ENCODE peak calls at places on chromosomes 11 and 22, in nine cellular contexts. E, R, C, W, V, D, S, M and A are unnamed samples. For H3K4me1, the result is how much of the 10 kb centered on the place peaks cover.

GRCh38 chr11:96426356-96427103 is 36.7 kb downstream of the JRKL start:
- DNase-seq in D (no peak), E (no peak), M (no peak), R (no peak), C (peak), S (no peak), V (no peak), W (no peak), A (peak)

GRCh38 chr11:133040289-133040893 is 491.9 kb downstream of the OPCML start:
- DNase-seq in R (no peak), W (no peak), M (no peak), V (peak), S (no peak), D (no peak), E (no peak), C (no peak), A (no peak)

GRCh38 chr11:121500717-121501116 is 48.0 kb upstream of the SORL1-AS1 start:
- DNase-seq in M (no peak), V (no peak), S (no peak), W (no peak), E (no peak), R (no peak), D (no peak), C (no peak), A (no peak)

GRCh38 chr11:126884192-126884973 is 116.2 kb downstream of the KIRREL3 start:
- DNase-seq in S (no peak), M (no peak), W (no peak), C (no peak), D (no peak), V (no peak), R (no peak), E (no peak), A (no peak)

GRCh38 chr11:92670293-92670890 is 299.1 kb upstream of the MTNR1B start:
- DNase-seq in S (no peak), W (no peak), D (no peak), M (no peak), C (peak), V (no peak), R (no peak), E (no peak), A (no peak)

GRCh38 chr11:68146704-68147474 is 25.7 kb upstream of the CHKA start:
- DNase-seq in W (no peak), R (peak), S (peak), C (no peak), D (peak), V (peak), E (peak), M (no peak), A (peak)

GRCh38 chr22:42644422-42645340 is 4.3 kb upstream of the ATP5MGL start:
- DNase-seq in R (peak), E (peak), V (peak), S (peak), C (no peak), D (peak), W (peak), M (no peak), A (peak)

GRCh38 chr22:40210814-40211213 is 33.1 kb downstream of the TNRC6B start:
- DNase-seq in E (no peak), D (no peak), S (no peak), M (no peak), V (no peak), R (no peak), W (no peak), C (no peak), A (no peak)

GRCh38 chr11:128720522-128720985 is 26.7 kb downstream of the FLI1 start:
- DNase-seq in W (no peak), E (peak), D (no peak), C (peak), M (no peak), R (no peak), V (no peak), S (peak), A (peak)

GRCh38 chr11:123221074-123221473 is 26.0 kb upstream of the CLMP start:
- DNase-seq in V (no peak), D (no peak), W (no peak), C (no peak), E (peak), M (no peak), R (no peak), S (no peak), A (peak)

GRCh38 chr11:62151737-62152102 is 27.9 kb downstream of the INCENP start:
- DNase-seq in D (peak), V (no peak), M (no peak), R (peak), E (no peak), W (no peak), S (peak), C (no peak), A (no peak)

GRCh38 chr11:96050435-96051182 is 126.7 kb upstream of the MTMR2 start:
- DNase-seq in R (no peak), E (no peak), C (no peak), S (no peak), V (no peak), D (no peak), W (no peak), M (no peak), A (peak)

GRCh38 chr22:49815641-49816071 is 12.0 kb downstream of the BRD1 start:
- DNase-seq in V (no peak), D (no peak), R (no peak), E (no peak), C (no peak), S (peak), W (no peak), M (no peak), A (no peak)

GRCh38 chr22:32781695-32782094 is 19.8 kb upstream of the TIMP3 start:
- DNase-seq in V (no peak), S (no peak), W (no peak), R (no peak), C (no peak), E (no peak), M (no peak), D (no peak), A (no peak)

GRCh38 chr11:113449743-113450142 is 25.5 kb downstream of the DRD2 start:
- DNase-seq in S (no peak), C (no peak), W (no peak), R (peak), V (no peak), D (no peak), E (no peak), M (no peak), A (no peak)

GRCh38 chr11:121741954-121742361 is 289.2 kb upstream of the SORL1-AS1 start:
- DNase-seq in D (no peak), M (no peak), R (peak), S (no peak), V (no peak), C (no peak), E (peak), W (peak), A (peak)

GRCh38 chr22:27195104-27195503 is 537.7 kb downstream of the MIAT start:
- DNase-seq in V (no peak), E (peak), R (peak), W (peak), D (no peak), C (no peak), M (no peak), S (no peak), A (no peak)

GRCh38 chr11:86395061-86395551 is 20.4 kb downstream of the CCDC81 start:
- DNase-seq in S (no peak), M (no peak), W (no peak), R (peak), D (no peak), V (no peak), C (peak), E (no peak), A (peak)

GRCh38 chr11:70569996-70570692 is 171.8 kb downstream of the CTTN start:
- DNase-seq in E (no peak), V (no peak), D (peak), S (no peak), W (no peak), R (no peak), C (no peak), M (no peak), A (no peak)

GRCh38 chr11:19220903-19221682 is 19.3 kb upstream of the CSRP3 start:
- DNase-seq in M (no peak), R (no peak), C (no peak), E (no peak), W (no peak), S (peak), D (no peak), V (peak), A (no peak)

GRCh38 chr11:77557553-77557952 is 32.2 kb upstream of the AQP11 start:
- DNase-seq in E (no peak), R (no peak), S (no peak), M (no peak), W (no peak), D (no peak), V (no peak), C (peak), A (peak)

GRCh38 chr22:25557218-25557617 is 7.3 kb upstream of the GRK3 start:
- DNase-seq in R (no peak), E (no peak), V (no peak), M (no peak), D (no peak), W (no peak), S (no peak), C (no peak), A (no peak)

GRCh38 chr22:48404801-48405447 is 1422.7 kb downstream of the BRD1 start:
- DNase-seq in S (no peak), V (no peak), D (no peak), M (no peak), E (no peak), W (no peak), C (no peak), R (no peak), A (no peak)

GRCh38 chr22:37752189-37753061 is 55.3 kb upstream of the GCAT start:
- DNase-seq in E (peak), V (peak), M (peak), D (peak), R (peak), W (peak), S (peak), C (no peak), A (no peak)

GRCh38 chr11:43904737-43905515 is 24.3 kb downstream of the ALKBH3 start:
- DNase-seq in C (no peak), S (no peak), V (no peak), E (no peak), W (no peak), M (no peak), D (no peak), R (no peak), A (no peak)

GRCh38 chr11:10303558-10304363 is 1.1 kb upstream of the ADM start:
- DNase-seq in E (peak), D (no peak), W (peak), R (no peak), C (peak), V (peak), S (peak), M (no peak), A (peak)

GRCh38 chr22:43310311-43310710 is 32.9 kb downstream of the SCUBE1 start:
- DNase-seq in D (no peak), R (no peak), S (no peak), C (no peak), V (no peak), M (no peak), W (no peak), E (no peak), A (no peak)

GRCh38 chr11:92675810-92676209 is 293.6 kb upstream of the MTNR1B start:
- DNase-seq in V (no peak), S (no peak), E (no peak), C (no peak), M (no peak), W (no peak), R (no peak), D (no peak), A (no peak)

GRCh38 chr11:1852885-1853284 is at the start of gene LSP1:
- DNase-seq in E (peak), R (no peak), S (peak), D (peak), V (peak), C (no peak), M (peak), W (no peak), A (no peak)

GRCh38 chr22:27258773-27259172 is 542.8 kb downstream of the MN1 start:
- DNase-seq in E (no peak), S (no peak), V (no peak), D (no peak), C (no peak), M (no peak), R (peak), W (no peak), A (no peak)

GRCh38 chr11:91164452-91164822 is 941.6 kb upstream of the CHORDC1 start:
- DNase-seq in R (no peak), D (no peak), C (no peak), W (no peak), S (no peak), M (no peak), V (no peak), E (no peak), A (no peak)

GRCh38 chr22:38989461-38989860 is 7.3 kb downstream of the APOBEC3B start:
- DNase-seq in M (no peak), C (no peak), E (no peak), W (no peak), D (no peak), R (no peak), S (no peak), V (no peak), A (no peak)

GRCh38 chr11:32893947-32894827 is 1.6 kb downstream of the QSER1 start:
- DNase-seq in W (no peak), D (no peak), R (peak), E (peak), S (no peak), C (peak), V (no peak), M (no peak), A (peak)

GRCh38 chr22:36865346-36865745 is 4.5 kb downstream of the NCF4 start:
- DNase-seq in R (no peak), W (no peak), E (no peak), S (no peak), D (peak), C (peak), V (no peak), M (no peak), A (peak)

GRCh38 chr11:120660024-120660565 is 148.5 kb downstream of the GRIK4 start:
- DNase-seq in R (peak), E (peak), M (no peak), W (no peak), V (no peak), D (no peak), S (peak), C (peak), A (peak)

GRCh38 chr22:49023161-49023878 is 804.4 kb downstream of the BRD1 start:
- DNase-seq in R (no peak), V (peak), W (no peak), M (no peak), C (no peak), S (no peak), D (peak), E (no peak), A (no peak)

GRCh38 chr22:20025401-20026203 is 4.7 kb downstream of the TANGO2 start:
- DNase-seq in V (no peak), C (no peak), S (no peak), D (no peak), M (no peak), E (no peak), W (no peak), R (no peak), A (no peak)

GRCh38 chr11:63961608-63962412 is 12.6 kb upstream of the COX8A start:
- DNase-seq in V (peak), W (peak), S (peak), C (peak), R (no peak), E (peak), D (no peak), M (no peak), A (no peak)
- TF ChIP-seq CTCF in V (no peak), W (no peak), S (no peak), C (peak), R (no peak), E (no peak), D (no peak), M (no peak), A (no peak)

DNA sequence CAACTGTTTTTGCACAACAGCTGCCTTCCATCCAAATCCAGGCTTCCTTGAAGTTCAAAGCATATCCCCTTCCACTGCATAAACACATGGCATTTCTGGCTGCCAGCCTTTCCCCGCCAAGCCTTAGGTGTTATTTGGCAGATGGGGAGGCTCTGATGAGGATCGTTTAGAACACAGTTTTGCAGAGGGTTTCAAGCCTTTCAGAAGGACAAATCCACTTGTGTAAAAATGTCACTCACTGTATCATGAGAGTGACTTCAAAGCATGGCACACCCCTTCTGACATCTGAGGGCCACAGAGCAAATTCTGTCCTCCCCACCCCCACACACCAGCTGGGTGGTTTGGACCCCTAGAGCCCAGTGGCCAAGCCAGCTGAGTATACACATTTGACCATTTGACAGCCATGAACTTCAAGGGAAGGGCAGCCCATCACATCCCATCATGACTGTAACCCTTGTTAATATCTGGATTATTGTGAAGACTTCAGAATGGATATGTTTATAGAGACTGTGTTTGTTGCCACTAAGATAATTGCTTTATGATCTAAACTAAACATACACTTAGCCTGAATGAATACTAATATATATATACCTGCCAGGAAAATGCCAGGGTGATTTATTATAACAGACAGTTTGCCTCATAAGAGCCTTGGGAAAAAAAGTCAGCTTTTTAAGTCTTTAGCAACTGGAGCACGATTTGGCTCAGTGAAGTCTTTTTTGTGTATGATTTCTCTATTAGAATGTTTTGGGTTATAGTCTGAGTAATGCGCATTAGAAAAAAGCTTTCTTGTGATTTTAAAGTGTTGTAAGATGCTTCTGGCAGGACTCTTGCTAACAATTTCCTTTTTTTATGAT is 31.9 kb downstream of the FBLN1 start:
- DNase-seq in S (no peak), M (no peak), C (no peak), R (no peak), W (no peak), V (no peak), D (no peak), E (no peak), A (no peak)
- H3K4me1 ChIP-seq in S (under half), M (half or more), C (under half), R (under half), W (under half), V (under half), D (under half), E (under half), A (under half)

GRCh38 chr11:47980907-47981621 is 705 bp downstream of the PTPRJ start:
- DNase-seq in E (peak), M (no peak), V (no peak), W (peak), C (peak), D (peak), S (peak), R (peak), A (peak)
- TF ChIP-seq CTCF in E (no peak), M (no peak), V (no peak), W (peak), C (peak), D (peak), S (no peak), R (no peak), A (peak)

DNA sequence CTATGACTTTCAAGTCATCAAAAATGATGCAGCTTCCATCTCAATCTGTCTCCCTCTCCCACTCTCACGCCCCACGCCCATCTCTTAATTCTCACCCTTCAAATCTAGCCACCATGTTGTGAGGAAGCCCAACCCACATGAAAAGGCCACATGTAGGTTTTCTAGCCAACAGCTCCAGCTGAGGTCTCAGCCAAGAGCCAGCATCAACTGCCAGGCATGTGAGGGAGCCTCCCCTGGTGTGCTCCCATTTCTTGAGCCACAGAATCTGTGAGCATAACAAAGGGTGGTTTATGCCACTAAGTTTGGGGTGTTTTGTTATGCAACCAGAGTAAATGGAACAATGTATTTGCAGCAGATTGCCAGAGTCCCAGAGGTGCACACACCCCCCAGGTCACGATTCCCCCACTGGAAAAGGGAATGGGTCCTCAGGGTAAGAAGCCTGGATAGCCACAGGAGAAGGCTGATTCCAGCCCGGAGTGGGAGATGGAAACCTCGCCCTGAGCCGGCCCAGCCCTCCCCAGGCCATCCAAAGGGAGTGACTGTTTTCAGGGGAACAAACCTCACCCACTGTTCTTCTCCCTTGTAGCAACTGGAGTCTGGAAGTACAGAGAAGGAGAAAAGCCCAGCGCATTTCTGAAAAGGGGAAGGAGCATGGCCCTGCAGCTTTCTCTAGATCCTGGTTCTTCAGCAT is 20.0 kb upstream of the LINC01488 start:
- DNase-seq in E (no peak), V (no peak), S (no peak), R (no peak), W (peak), C (no peak), D (no peak), M (no peak), A (no peak)
- H3K4me1 ChIP-seq in E (under half), V (under half), S (under half), R (under half), W (under half), C (under half), D (under half), M (under half), A (under half)

GRCh38 chr11:66915046-66915832 is 42.9 kb downstream of the PC start:
- DNase-seq in W (no peak), C (peak), M (no peak), R (no peak), D (no peak), V (no peak), S (no peak), E (no peak), A (no peak)
- TF ChIP-seq CTCF in W (no peak), C (peak), M (no peak), R (no peak), D (no peak), V (no peak), S (no peak), E (no peak), A (no peak)

GRCh38 chr11:69294621-69295078 is 695 bp downstream of the MYEOV start:
- DNase-seq in R (no peak), W (no peak), S (no peak), V (no peak), D (no peak), M (no peak), C (no peak), E (no peak), A (no peak)
- H3K4me1 ChIP-seq in R (under half), W (half or more), S (half or more), V (half or more), D (under half), M (under half), C (under half), E (half or more), A (under half)